ENCODE peak calls at places on chromosomes 5 and 9, in four cellular contexts. Y is CD8-positive, alpha-beta memory T cell; I is cerebellum; S is AG04449. W is an unnamed sample.

GRCh38 chr5:154829589-154830218 is 20.7 kb downstream of the FAXDC2 start:
- DNase-seq in I (no peak), Y (no peak), S (no peak), W (peak; percentile 9)

GRCh38 chr5:33612386-33612785 is 171.6 kb downstream of the TARS1 start:
- DNase-seq in I (no peak), S (peak; percentile 12), Y (no peak), W (no peak)

GRCh38 chr9:137138701-137139467 is at the start of gene GRIN1:
- DNase-seq in I (peak; percentile 77), Y (no peak), S (no peak), W (no peak)

GRCh38 chr9:4258321-4259093 is 41.4 kb downstream of the GLIS3 start:
- DNase-seq in Y (no peak), S (no peak), I (no peak), W (no peak)

GRCh38 chr9:21906878-21907277 is 87.3 kb downstream of the CDKN2A start:
- DNase-seq in Y (no peak), S (peak; percentile 38), I (no peak), W (no peak)

GRCh38 chr5:20030125-20030524 is 42.1 kb upstream of the CDH18 start:
- DNase-seq in I (no peak), Y (no peak), S (no peak), W (no peak)

GRCh38 chr5:155004138-155004744 is 9.3 kb upstream of the KIF4B start:
- DNase-seq in Y (no peak), I (no peak), S (no peak), W (no peak)

GRCh38 chr5:123992641-123993040 is 480.7 kb downstream of the CSNK1G3 start:
- DNase-seq in Y (no peak), I (no peak), S (no peak), W (no peak)

GRCh38 chr5:9782806-9783560 is 152.8 kb upstream of the TAS2R1 start:
- DNase-seq in S (no peak), I (no peak), Y (no peak), W (no peak)

GRCh38 chr5:61346511-61346910 is 14.5 kb downstream of the ZSWIM6 start:
- DNase-seq in I (no peak), Y (no peak), S (no peak), W (no peak)

GRCh38 chr5:43174586-43174985 is 17.4 kb upstream of the NIM1K start:
- DNase-seq in I (peak; percentile 13), Y (no peak), S (no peak), W (no peak)